ENCODE peak calls at places on chromosomes 12 and 14, in seven cellular contexts. One of them, this sample, is unnamed.

GRCh38 chr12:108702534-108702933 is 28.8 kb downstream of the CORO1C start:
- DNase-seq in lung: no peak
- DNase-seq in HFFc6: no peak
- DNase-seq in cardiac fibroblast: no peak
- DNase-seq in endothelial cell: no peak
- DNase-seq in A673: no peak
- DNase-seq in AG10803: no peak
- DNase-seq in this sample: no peak

GRCh38 chr12:111314949-111315539 is 53.9 kb downstream of the PHETA1 start:
- DNase-seq in lung: no peak
- DNase-seq in HFFc6: no peak
- DNase-seq in cardiac fibroblast: peak; percentile 44
- DNase-seq in endothelial cell: no peak
- DNase-seq in A673: no peak
- DNase-seq in AG10803: no peak
- DNase-seq in this sample: no peak

GRCh38 chr12:68200854-68201253 is 24.8 kb downstream of the IL26 start:
- DNase-seq in lung: no peak
- DNase-seq in HFFc6: peak; percentile 46
- DNase-seq in cardiac fibroblast: no peak
- DNase-seq in endothelial cell: no peak
- DNase-seq in A673: no peak
- DNase-seq in AG10803: no peak
- DNase-seq in this sample: peak; percentile 82

GRCh38 chr12:57604454-57605307 is at the start of gene DTX3:
- DNase-seq in lung: no peak
- DNase-seq in HFFc6: no peak
- DNase-seq in cardiac fibroblast: peak; percentile 10
- DNase-seq in endothelial cell: no peak
- DNase-seq in A673: peak; percentile 52
- DNase-seq in AG10803: peak; percentile 20
- DNase-seq in this sample: no peak

GRCh38 chr14:90242444-90242843 is 13.9 kb upstream of the PSMC1 start:
- DNase-seq in lung: no peak
- DNase-seq in HFFc6: no peak
- DNase-seq in cardiac fibroblast: no peak
- DNase-seq in endothelial cell: no peak
- DNase-seq in A673: no peak
- DNase-seq in AG10803: no peak
- DNase-seq in this sample: no peak

GRCh38 chr14:55938249-55938791 is 179.9 kb upstream of the PELI2 start:
- DNase-seq in lung: no peak
- DNase-seq in HFFc6: peak; percentile 8
- DNase-seq in cardiac fibroblast: peak; percentile 10
- DNase-seq in endothelial cell: no peak
- DNase-seq in A673: no peak
- DNase-seq in AG10803: peak; percentile 63
- DNase-seq in this sample: peak; percentile 52

GRCh38 chr14:35952584-35952983 is 126.4 kb downstream of the BRMS1L start:
- DNase-seq in lung: no peak
- DNase-seq in HFFc6: no peak
- DNase-seq in cardiac fibroblast: no peak
- DNase-seq in endothelial cell: no peak
- DNase-seq in A673: no peak
- DNase-seq in AG10803: no peak
- DNase-seq in this sample: no peak

GRCh38 chr12:101564912-101565311 is 29.9 kb upstream of the MYBPC1 start:
- DNase-seq in lung: no peak
- DNase-seq in HFFc6: no peak
- DNase-seq in cardiac fibroblast: peak; percentile 5
- DNase-seq in endothelial cell: no peak
- DNase-seq in A673: peak; percentile 11
- DNase-seq in AG10803: no peak
- DNase-seq in this sample: no peak

GRCh38 chr12:29072631-29073030 is 76.4 kb upstream of the FAR2 start:
- DNase-seq in lung: no peak
- DNase-seq in HFFc6: no peak
- DNase-seq in cardiac fibroblast: peak; percentile 9
- DNase-seq in endothelial cell: no peak
- DNase-seq in A673: no peak
- DNase-seq in AG10803: no peak
- DNase-seq in this sample: no peak

GRCh38 chr12:124506145-124506831 is 61.1 kb downstream of the NCOR2 start:
- DNase-seq in lung: peak; percentile 70
- DNase-seq in HFFc6: no peak
- DNase-seq in cardiac fibroblast: peak; percentile 72
- DNase-seq in endothelial cell: no peak
- DNase-seq in A673: peak; percentile 98
- DNase-seq in AG10803: peak; percentile 80
- DNase-seq in this sample: peak; percentile 70

GRCh38 chr12:25699454-25699853 is 146.4 kb upstream of the LMNTD1 start:
- DNase-seq in lung: no peak
- DNase-seq in HFFc6: no peak
- DNase-seq in cardiac fibroblast: peak; percentile 66
- DNase-seq in endothelial cell: no peak
- DNase-seq in A673: no peak
- DNase-seq in AG10803: no peak
- DNase-seq in this sample: no peak

GRCh38 chr12:121158085-121158484 is 25.4 kb downstream of the P2RX7 start:
- DNase-seq in lung: no peak
- DNase-seq in HFFc6: no peak
- DNase-seq in cardiac fibroblast: no peak
- DNase-seq in endothelial cell: no peak
- DNase-seq in A673: no peak
- DNase-seq in AG10803: no peak
- DNase-seq in this sample: no peak